ENCODE peak calls at places on chromosomes 2 and 18, in five cellular contexts. F is activated CD8-positive, alpha-beta memory T cell treated with anti-CD3 and anti-CD28 coated beads for 24 hours; O is GM10248; Z is DMS53; U is NCI-H510A. D is an unnamed sample.
A peak's percentile ranks its signal among the peaks of the same experiment; 100 is the strongest.

GRCh38 chr18:50162486-50163304 is 32.3 kb downstream of the MYO5B start:
- DNase-seq in Z (no peak), F (no peak), O (no peak), U (no peak), D (no peak)

GRCh38 chr2:8800821-8801220 is 36.6 kb downstream of the KIDINS220 start:
- DNase-seq in O (no peak), Z (no peak), U (no peak), F (no peak), D (no peak)

GRCh38 chr2:65411056-65411795 is 21.2 kb downstream of the SPRED2 start:
- DNase-seq in Z (peak; percentile 23), U (no peak), O (no peak), F (no peak), D (no peak)

GRCh38 chr18:60122339-60122738 is 222.5 kb downstream of the PMAIP1 start:
- DNase-seq in U (no peak), Z (no peak), O (no peak), F (no peak), D (no peak)

GRCh38 chr2:31979966-31980365 is 30.8 kb downstream of the MEMO1 start:
- DNase-seq in Z (no peak), O (no peak), U (no peak), F (no peak), D (no peak)

GRCh38 chr2:237205111-237205541 is 119.4 kb downstream of the COPS8 start:
- DNase-seq in U (no peak), O (no peak), F (no peak), Z (no peak), D (no peak)

GRCh38 chr18:23835506-23835905 is 146.3 kb downstream of the LAMA3 start:
- DNase-seq in U (no peak), Z (no peak), F (no peak), O (no peak), D (no peak)

GRCh38 chr2:17646096-17646554 is 105.6 kb downstream of the VSNL1 start:
- DNase-seq in U (peak; percentile 28), O (peak; percentile 66), F (no peak), Z (peak; percentile 79), D (peak; percentile 77)

GRCh38 chr2:12490641-12491040 is 226.1 kb upstream of the TRIB2 start:
- DNase-seq in Z (no peak), F (no peak), O (no peak), U (no peak), D (no peak)

GRCh38 chr2:217943379-217944321 is 59.1 kb downstream of the TNS1 start:
- DNase-seq in Z (peak; percentile 86), O (no peak), U (peak; percentile 89), F (no peak), D (peak; percentile 89)

GRCh38 chr2:98376996-98377395 is 30.7 kb downstream of the CNGA3 start:
- DNase-seq in O (no peak), U (no peak), Z (no peak), F (no peak), D (no peak)

GRCh38 chr2:173750332-173750731 is 214.8 kb downstream of the SP3 start:
- DNase-seq in Z (no peak), O (no peak), U (peak; percentile 53), F (no peak), D (peak; percentile 9)

GRCh38 chr2:238027591-238028415 is 33.0 kb upstream of the SCLY start:
- DNase-seq in Z (no peak), F (no peak), O (no peak), U (no peak), D (peak; percentile 13)

GRCh38 chr2:61538920-61539559 is 884 bp upstream of the XPO1 start:
- DNase-seq in U (peak; percentile 12), O (no peak), F (no peak), Z (peak; percentile 77), D (peak; percentile 54)

GRCh38 chr2:134924912-134925311 is 6.3 kb downstream of the CCNT2 start:
- DNase-seq in U (no peak), Z (no peak), O (no peak), F (no peak), D (no peak)

GRCh38 chr18:60385693-60386092 is 13.1 kb upstream of the MC4R start:
- DNase-seq in Z (no peak), U (no peak), F (no peak), O (no peak), D (no peak)

GRCh38 chr2:10238396-10238795 is 64.3 kb upstream of the HPCAL1 start:
- DNase-seq in U (no peak), Z (no peak), O (no peak), F (no peak), D (no peak)

GRCh38 chr2:5618271-5618670 is 73.9 kb upstream of the SOX11 start:
- DNase-seq in F (no peak), O (no peak), Z (no peak), U (no peak), D (peak; percentile 7)

GRCh38 chr2:204982303-204982702 is 437.0 kb downstream of the PARD3B start:
- DNase-seq in F (no peak), O (no peak), U (no peak), Z (peak; percentile 38), D (no peak)

GRCh38 chr2:11104794-11105660 is 50.2 kb upstream of the SLC66A3 start:
- DNase-seq in F (no peak), Z (no peak), O (no peak), U (no peak), D (no peak)

GRCh38 chr2:23649819-23650218 is 264.8 kb downstream of the KLHL29 start:
- DNase-seq in U (no peak), F (no peak), Z (no peak), O (no peak), D (no peak)

GRCh38 chr2:5695641-5696350 is 3.6 kb downstream of the SOX11 start:
- DNase-seq in F (no peak), Z (peak; percentile 74), U (peak; percentile 28), O (no peak), D (no peak)

GRCh38 chr2:189161894-189162293 is 17.7 kb downstream of the COL5A2 start:
- DNase-seq in Z (no peak), O (no peak), U (no peak), F (no peak), D (no peak)

GRCh38 chr2:15726321-15727057 is 134.8 kb downstream of the DDX1 start:
- DNase-seq in O (no peak), F (no peak), U (no peak), Z (no peak), D (no peak)

GRCh38 chr2:1486670-1487069 is 73.4 kb downstream of the TPO start:
- DNase-seq in O (no peak), U (no peak), F (peak; percentile 17), Z (no peak), D (no peak)

GRCh38 chr2:44943031-44943692 is 1.7 kb downstream of the SIX3 start:
- DNase-seq in Z (peak; percentile 30), O (no peak), U (no peak), F (no peak), D (no peak)

GRCh38 chr2:118509319-118510016 is 338.0 kb downstream of the EN1 start:
- DNase-seq in O (no peak), U (no peak), F (no peak), Z (no peak), D (no peak)

GRCh38 chr2:55776479-55776878 is 82.8 kb upstream of the PNPT1 start:
- DNase-seq in U (no peak), O (no peak), F (no peak), Z (no peak), D (no peak)

GRCh38 chr2:226329180-226329579 is 470.4 kb downstream of the IRS1 start:
- DNase-seq in O (no peak), F (no peak), U (no peak), Z (no peak), D (no peak)